ENCODE peak calls at places on chromosomes 11 and 22, in nine cellular contexts. O is pancreas, K is fibroblast of lung, U is fibroblast of mammary gland, Y is PC-9, R is uterus, T is mammary epithelial cell, F is WERI-Rb-1, Q is GM12865. G is an unnamed sample.

GRCh38 chr11:76329084-76329648 is 51.8 kb downstream of the THAP12 start:
- DNase-seq in O (no peak), K (peak), U (peak), Y (no peak), R (no peak), T (no peak), F (no peak), Q (no peak), G (peak)

GRCh38 chr11:126459691-126460404 is 104.4 kb downstream of the ST3GAL4 start:
- DNase-seq in O (no peak), K (peak), U (peak), Y (no peak), R (peak), T (no peak), F (no peak), Q (no peak), G (no peak)

GRCh38 chr22:27244328-27244727 is 557.2 kb downstream of the MN1 start:
- DNase-seq in O (no peak), K (no peak), U (no peak), Y (no peak), R (no peak), T (no peak), F (no peak), Q (no peak), G (no peak)

GRCh38 chr11:123250811-123251655 is 56.0 kb upstream of the CLMP start:
- DNase-seq in O (no peak), K (no peak), U (no peak), Y (no peak), R (no peak), T (no peak), F (no peak), Q (peak), G (no peak)

GRCh38 chr11:78015878-78016277 is 7.2 kb downstream of the KCTD14 start:
- DNase-seq in O (no peak), K (no peak), U (no peak), Y (no peak), R (no peak), T (no peak), F (no peak), Q (no peak), G (no peak)

GRCh38 chr11:134592391-134592990 is 180.4 kb upstream of the B3GAT1 start:
- DNase-seq in O (no peak), K (no peak), U (peak), Y (no peak), R (no peak), T (no peak), F (peak), Q (peak), G (no peak)

GRCh38 chr11:19275496-19275895 is 34.8 kb upstream of the E2F8 start:
- DNase-seq in O (no peak), K (no peak), U (no peak), Y (peak), R (no peak), T (peak), F (no peak), Q (no peak), G (no peak)

GRCh38 chr11:32056445-32056844 is 34.4 kb upstream of the RCN1 start:
- DNase-seq in O (no peak), K (peak), U (peak), Y (no peak), R (no peak), T (peak), F (no peak), Q (no peak), G (no peak)

GRCh38 chr11:107563702-107564101 is 1.8 kb downstream of the ALKBH8 start:
- DNase-seq in O (no peak), K (peak), U (peak), Y (peak), R (no peak), T (peak), F (peak), Q (peak), G (no peak)

GRCh38 chr11:575996-576756 is at the start of gene PHRF1:
- DNase-seq in O (peak), K (peak), U (peak), Y (peak), R (peak), T (peak), F (peak), Q (peak), G (peak)

GRCh38 chr22:44686873-44687600 is 15.0 kb upstream of the PRR5 start:
- DNase-seq in O (no peak), K (peak), U (no peak), Y (no peak), R (no peak), T (no peak), F (no peak), Q (no peak), G (no peak)

GRCh38 chr11:1513326-1514296 is 27.0 kb upstream of the MOB2 start:
- DNase-seq in O (no peak), K (no peak), U (no peak), Y (no peak), R (no peak), T (no peak), F (peak), Q (no peak), G (no peak)

GRCh38 chr11:117678651-117679407 is 118.2 kb downstream of the DSCAML1 start:
- DNase-seq in O (no peak), K (no peak), U (no peak), Y (no peak), R (no peak), T (no peak), F (no peak), Q (peak), G (no peak)

GRCh38 chr22:35102663-35103062 is 36.7 kb downstream of the ISX start:
- DNase-seq in O (no peak), K (peak), U (no peak), Y (peak), R (no peak), T (peak), F (no peak), Q (peak), G (no peak)

GRCh38 chr22:19035474-19036228 is 86.6 kb downstream of the DGCR2 start:
- DNase-seq in O (no peak), K (no peak), U (no peak), Y (no peak), R (no peak), T (no peak), F (peak), Q (peak), G (no peak)

DNA sequence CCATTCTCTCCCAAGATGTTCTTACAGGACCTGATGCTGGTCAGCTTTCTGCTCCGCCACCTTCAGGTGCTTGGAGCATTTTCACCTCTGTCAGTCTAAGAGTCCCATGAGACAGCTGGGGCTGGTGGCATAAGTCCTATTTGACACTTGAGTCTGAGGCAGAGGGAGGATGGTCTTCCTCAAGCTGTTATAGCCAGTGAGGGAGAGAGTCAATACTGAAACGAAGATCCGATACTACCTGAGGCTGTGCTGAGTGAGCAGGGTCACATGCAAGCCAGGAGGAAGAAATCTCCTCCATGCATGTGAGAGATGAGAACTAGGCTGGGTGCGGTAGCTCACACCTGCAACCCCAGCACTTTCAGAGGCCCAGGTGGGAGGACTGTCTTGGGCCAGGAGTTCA is 5.6 kb downstream of the ZFPL1 start:
- DNase-seq in O (no peak), K (no peak), U (no peak), Y (no peak), R (no peak), T (no peak), F (no peak), Q (no peak), G (no peak)
- TF ChIP-seq CTCF in O (no peak), K (no peak), U (no peak), Y (no peak), R (no peak), T (no peak), F (no peak), Q (no peak), G (no peak)

GRCh38 chr22:46535876-46536558 is 1.4 kb downstream of the CELSR1 start:
- DNase-seq in O (no peak), K (no peak), U (no peak), Y (no peak), R (no peak), T (no peak), F (no peak), Q (no peak), G (no peak)

GRCh38 chr22:46534177-46534776 is 3.1 kb downstream of the CELSR1 start:
- DNase-seq in O (no peak), K (no peak), U (no peak), Y (no peak), R (no peak), T (no peak), F (no peak), Q (no peak), G (no peak)

GRCh38 chr22:46531776-46532175 is 5.6 kb downstream of the CELSR1 start:
- DNase-seq in O (no peak), K (no peak), U (no peak), Y (no peak), R (no peak), T (no peak), F (no peak), Q (no peak), G (no peak)

GRCh38 chr22:46534901-46535630 is 2.4 kb downstream of the CELSR1 start:
- DNase-seq in O (no peak), K (no peak), U (no peak), Y (no peak), R (no peak), T (no peak), F (no peak), Q (no peak), G (no peak)

DNA sequence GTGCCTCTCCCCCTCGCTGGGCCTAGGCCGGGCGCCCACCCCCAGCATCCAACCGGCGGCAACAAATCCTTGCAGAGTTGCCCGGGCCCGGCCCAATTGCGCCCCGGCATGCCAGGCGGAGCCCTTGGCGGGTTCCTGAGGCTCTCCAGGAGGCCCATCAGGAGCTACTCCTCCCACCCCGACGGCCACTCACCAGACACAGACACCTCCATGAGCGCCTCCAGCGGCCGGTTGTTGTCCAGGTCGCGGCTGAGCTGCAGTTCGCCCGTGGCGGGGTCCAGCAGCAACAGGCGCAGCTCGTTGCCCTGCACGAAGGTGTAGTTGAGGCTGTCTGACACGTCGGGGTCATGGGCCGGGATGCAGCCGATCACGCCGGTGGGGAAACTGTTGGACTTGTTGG is 4.0 kb downstream of the CELSR1 start:
- DNase-seq in O (no peak), K (no peak), U (no peak), Y (peak), R (no peak), T (no peak), F (no peak), Q (no peak), G (no peak)
- H3K4me3 ChIP-seq in O (no peak), K (no peak), U (no peak), Y (peak), R (no peak), T (peak), F (no peak), Q (no peak), G (no peak)

DNA sequence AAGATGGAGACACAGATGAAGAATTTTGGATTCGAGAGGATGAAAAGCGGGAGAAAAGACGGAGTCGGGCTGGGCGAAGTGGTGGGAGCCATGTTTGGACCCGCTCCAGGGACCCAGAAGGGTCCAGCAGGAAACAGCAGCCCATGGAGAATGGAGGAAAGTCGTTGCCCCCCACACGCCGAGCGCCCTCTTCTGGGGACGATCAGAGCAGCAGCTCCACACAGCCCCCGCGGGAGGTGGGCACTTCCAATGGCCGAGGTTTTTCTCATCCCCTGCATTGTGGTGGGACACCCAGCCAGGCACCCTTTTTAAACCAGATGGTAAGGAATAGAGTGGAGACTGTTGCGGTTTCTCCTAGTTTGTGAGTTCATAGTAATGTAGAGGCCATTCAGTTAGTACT is 22.8 kb upstream of the SLC25A18 start:
- DNase-seq in O (no peak), K (no peak), U (no peak), Y (no peak), R (no peak), T (no peak), F (no peak), Q (no peak), G (no peak)
- TF ChIP-seq CTCF in O (no peak), K (no peak), U (no peak), Y (no peak), R (no peak), T (no peak), F (peak), Q (no peak), G (no peak)

GRCh38 chr11:84922212-84922805 is 704.8 kb downstream of the DLG2 start:
- DNase-seq in O (no peak), K (no peak), U (no peak), Y (no peak), R (no peak), T (no peak), F (no peak), Q (no peak), G (no peak)
- H3K4me3 ChIP-seq in O (no peak), K (no peak), U (no peak), Y (no peak), R (peak), T (no peak), F (peak), Q (no peak), G (peak)

GRCh38 chr22:16783930-16784354 is 41.3 kb downstream of the XKR3 start:
- DNase-seq in O (no peak), K (no peak), U (peak), Y (no peak), R (no peak), T (no peak), F (peak), Q (peak), G (no peak)
- TF ChIP-seq CTCF in O (no peak), K (no peak), U (peak), Y (peak), R (no peak), T (peak), F (peak), Q (peak), G (peak)

GRCh38 chr11:34403431-34403830 is 35.3 kb upstream of the CAT start:
- DNase-seq in O (no peak), K (no peak), U (no peak), Y (no peak), R (no peak), T (no peak), F (no peak), Q (no peak), G (no peak)

GRCh38 chr11:34404280-34404679 is 34.5 kb upstream of the CAT start:
- DNase-seq in O (no peak), K (no peak), U (no peak), Y (no peak), R (no peak), T (no peak), F (no peak), Q (no peak), G (no peak)

GRCh38 chr11:34407121-34407813 is 31.5 kb upstream of the CAT start:
- DNase-seq in O (no peak), K (no peak), U (no peak), Y (peak), R (no peak), T (peak), F (no peak), Q (no peak), G (no peak)

GRCh38 chr11:34406413-34406812 is 32.3 kb upstream of the CAT start:
- DNase-seq in O (no peak), K (no peak), U (no peak), Y (no peak), R (no peak), T (no peak), F (no peak), Q (no peak), G (no peak)

GRCh38 chr11:34405079-34405858 is 33.5 kb upstream of the CAT start:
- DNase-seq in O (no peak), K (peak), U (peak), Y (no peak), R (no peak), T (peak), F (no peak), Q (peak), G (no peak)
- H3K4me3 ChIP-seq in O (no peak), K (no peak), U (no peak), Y (no peak), R (no peak), T (no peak), F (no peak), Q (no peak), G (no peak)

G was measured in retinal pigment epithelial cell.